ENCODE peak calls at places on chromosome 12, in ten cellular contexts. F is adrenal gland, K is GM12865, W is fibroblast of lung, A is choroid plexus epithelial cell, Y is fibroblast of mammary gland, H is fibroblast of pulmonary artery, S is lower lobe of right lung, O is ascending aorta, C is heart left ventricle. D is an unnamed sample.
A peak's percentile ranks its signal among the peaks of the same experiment; 100 is the strongest.

GRCh38 chr12:14537088-14537487 is 30.6 kb downstream of the PLBD1 start:
- DNase-seq in O (no peak), H (no peak), Y (no peak), K (no peak), C (no peak), F (no peak), S (no peak), W (no peak), A (no peak), D (no peak)

GRCh38 chr12:2559931-2560715 is 234.6 kb upstream of the FKBP4 start:
- DNase-seq in A (no peak), C (no peak), H (no peak), W (no peak), O (no peak), Y (peak; percentile 7), S (no peak), F (no peak), K (peak; percentile 10), D (no peak)

GRCh38 chr12:42213954-42214426 is 24.1 kb downstream of the YAF2 start:
- DNase-seq in O (peak; percentile 71), Y (peak; percentile 50), W (peak; percentile 48), C (peak; percentile 71), F (peak; percentile 90), S (peak; percentile 67), H (peak; percentile 93), A (peak; percentile 77), K (no peak), D (no peak)

GRCh38 chr12:49195734-49196133 is 6.9 kb upstream of the TUBA1A start:
- DNase-seq in C (no peak), O (no peak), A (no peak), W (no peak), H (no peak), S (no peak), K (no peak), Y (no peak), F (peak; percentile 9), D (no peak)

GRCh38 chr12:2355604-2356003 is 302.8 kb downstream of the CACNA1C start:
- DNase-seq in C (no peak), H (no peak), K (peak; percentile 47), S (no peak), W (no peak), O (no peak), A (no peak), F (no peak), Y (no peak), D (no peak)

GRCh38 chr12:53123578-53124351 is 20.5 kb downstream of the SOAT2 start:
- DNase-seq in F (no peak), S (no peak), Y (peak; percentile 63), A (peak; percentile 21), H (peak; percentile 14), W (no peak), K (no peak), C (no peak), O (no peak), D (peak; percentile 52)

GRCh38 chr12:104213952-104214351 is 1.6 kb upstream of the TXNRD1 start:
- DNase-seq in Y (peak; percentile 98), K (no peak), O (no peak), W (peak; percentile 91), A (peak; percentile 82), H (peak; percentile 77), F (no peak), S (no peak), C (no peak), D (no peak)

GRCh38 chr12:107386569-107386968 is 293.2 kb upstream of the CRY1 start:
- DNase-seq in K (no peak), A (no peak), W (no peak), O (no peak), F (no peak), Y (no peak), C (no peak), S (no peak), H (no peak), D (no peak)

GRCh38 chr12:6336859-6337744 is 4.8 kb downstream of the TNFRSF1A start:
- DNase-seq in K (peak; percentile 66), F (no peak), A (no peak), O (no peak), Y (no peak), S (no peak), C (peak; percentile 58), H (peak; percentile 49), W (no peak), D (no peak)

GRCh38 chr12:6336079-6336858 is 5.6 kb downstream of the TNFRSF1A start:
- DNase-seq in Y (peak; percentile 100), W (peak; percentile 100), S (peak; percentile 96), O (peak; percentile 97), A (peak; percentile 99), K (peak; percentile 52), F (peak; percentile 97), H (peak; percentile 100), C (peak; percentile 97), D (peak; percentile 99)

GRCh38 chr12:6334359-6334758 is 7.5 kb downstream of the TNFRSF1A start:
- DNase-seq in H (no peak), K (no peak), Y (no peak), S (no peak), O (no peak), C (no peak), A (no peak), W (no peak), F (no peak), D (no peak)

GRCh38 chr12:6334940-6335450 is 6.9 kb downstream of the TNFRSF1A start:
- DNase-seq in F (no peak), W (no peak), S (no peak), K (no peak), H (no peak), C (peak; percentile 56), Y (peak; percentile 43), O (no peak), A (peak; percentile 57), D (no peak)

DNA sequence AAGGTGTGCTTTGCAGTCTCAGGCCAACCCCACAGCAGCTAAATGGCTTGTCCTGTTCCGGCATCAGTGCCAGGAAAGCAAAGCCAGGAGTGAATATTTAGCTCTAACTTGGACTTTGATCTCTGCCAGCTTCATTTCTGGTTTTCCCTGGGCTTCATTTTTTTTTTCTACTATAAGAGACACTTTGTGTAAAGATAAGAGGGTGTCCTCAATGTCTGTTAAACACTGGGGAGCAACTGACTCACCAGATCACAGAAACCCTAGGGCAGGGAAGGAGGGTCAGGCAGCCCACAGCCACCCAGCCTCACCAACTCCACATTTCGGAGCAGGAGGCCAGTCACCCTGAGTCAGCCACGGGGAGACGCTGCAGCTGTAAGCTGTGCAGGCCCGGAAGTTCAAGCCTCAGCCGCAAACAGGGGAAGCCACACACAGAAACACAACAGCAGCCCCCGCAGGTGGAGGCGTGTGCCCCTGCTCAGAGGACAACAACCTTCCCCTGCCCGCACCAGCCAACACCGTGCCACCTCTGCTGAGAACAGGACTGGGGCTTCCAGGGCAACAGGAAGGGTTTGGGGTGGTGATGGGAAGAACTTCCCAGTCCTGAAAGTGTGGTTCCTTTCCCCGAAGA is 6.3 kb downstream of the TNFRSF1A start:
- DNase-seq in W (peak; percentile 86), S (peak; percentile 87), F (peak; percentile 91), Y (peak; percentile 90), C (peak; percentile 91), K (peak; percentile 89), A (peak; percentile 90), O (peak; percentile 94), H (peak; percentile 87), D (peak; percentile 88)
- TF ChIP-seq CTCF in W (peak; percentile 67), S (peak; percentile 55), F (peak; percentile 36), Y (peak; percentile 54), C (no peak), K (peak; percentile 78), A (peak; percentile 72), O (peak; percentile 43), H (peak; percentile 60), D (peak; percentile 58)

GRCh38 chr12:119397540-119397939 is 63.0 kb downstream of the CCDC60 start:
- DNase-seq in K (no peak), Y (no peak), H (no peak), W (no peak), F (no peak), A (no peak), C (no peak), O (no peak), S (no peak), D (no peak)

GRCh38 chr12:119398190-119398589 is 63.7 kb downstream of the CCDC60 start:
- DNase-seq in K (no peak), S (no peak), A (no peak), F (no peak), W (no peak), Y (no peak), H (no peak), O (no peak), C (no peak), D (no peak)

DNA sequence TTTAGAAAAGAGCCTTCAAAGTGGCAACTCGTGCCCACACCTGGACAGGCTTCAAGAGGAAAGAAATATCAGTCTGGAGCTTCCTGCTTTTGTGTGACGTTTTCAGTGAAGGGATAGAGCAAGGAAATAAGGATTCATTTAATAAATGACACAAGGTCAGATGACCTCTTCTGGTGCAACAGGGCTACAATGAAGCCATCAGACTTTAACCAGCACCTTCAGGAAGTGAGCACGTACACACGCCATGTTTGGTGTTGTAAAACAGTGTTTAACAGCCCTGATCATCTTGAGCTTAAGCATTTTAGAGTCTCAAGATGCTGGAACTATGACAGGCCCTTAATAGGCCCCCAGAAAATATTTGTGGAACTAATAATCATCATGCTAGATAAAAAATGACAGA is 59.2 kb downstream of the CCDC60 start:
- DNase-seq in O (no peak), Y (no peak), A (no peak), S (no peak), H (no peak), C (no peak), K (no peak), W (no peak), F (no peak), D (no peak)
- H3K4me3 ChIP-seq in O (no peak overlapping the region), Y (no peak overlapping the region), A (no peak overlapping the region), S (no peak overlapping the region), H (no peak overlapping the region), C (no peak overlapping the region), K (no peak overlapping the region), W (no peak overlapping the region), F (no peak overlapping the region), D (no peak overlapping the region)

DNA sequence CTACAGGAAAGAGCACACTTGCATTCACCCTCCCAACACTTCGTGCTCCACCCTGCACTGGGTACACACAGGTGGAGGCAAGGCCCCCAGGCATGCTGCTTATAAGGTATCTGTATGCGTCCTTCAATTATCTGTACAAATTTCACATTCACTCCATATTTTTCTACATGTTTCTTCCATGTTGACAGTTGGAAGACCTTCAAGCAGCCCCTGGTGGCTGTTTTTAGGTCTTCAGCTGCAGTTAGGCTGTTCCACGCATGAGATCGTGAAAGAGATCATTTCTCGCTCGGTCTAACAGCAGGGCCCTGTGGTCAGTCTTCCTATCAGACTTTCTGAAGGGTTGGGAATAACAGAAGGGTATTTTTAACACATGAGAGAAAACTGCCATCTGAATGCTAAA is 47.1 kb downstream of the PLXNC1 start:
- DNase-seq in H (no peak), C (no peak), O (no peak), K (no peak), Y (no peak), A (no peak), S (no peak), F (no peak), W (no peak), D (no peak)
- TF ChIP-seq CTCF in H (peak; percentile 5), C (no peak), O (no peak), K (peak; percentile 16), Y (peak; percentile 3), A (peak; percentile 39), S (no peak), F (no peak), W (peak; percentile 16), D (no peak)

DNA sequence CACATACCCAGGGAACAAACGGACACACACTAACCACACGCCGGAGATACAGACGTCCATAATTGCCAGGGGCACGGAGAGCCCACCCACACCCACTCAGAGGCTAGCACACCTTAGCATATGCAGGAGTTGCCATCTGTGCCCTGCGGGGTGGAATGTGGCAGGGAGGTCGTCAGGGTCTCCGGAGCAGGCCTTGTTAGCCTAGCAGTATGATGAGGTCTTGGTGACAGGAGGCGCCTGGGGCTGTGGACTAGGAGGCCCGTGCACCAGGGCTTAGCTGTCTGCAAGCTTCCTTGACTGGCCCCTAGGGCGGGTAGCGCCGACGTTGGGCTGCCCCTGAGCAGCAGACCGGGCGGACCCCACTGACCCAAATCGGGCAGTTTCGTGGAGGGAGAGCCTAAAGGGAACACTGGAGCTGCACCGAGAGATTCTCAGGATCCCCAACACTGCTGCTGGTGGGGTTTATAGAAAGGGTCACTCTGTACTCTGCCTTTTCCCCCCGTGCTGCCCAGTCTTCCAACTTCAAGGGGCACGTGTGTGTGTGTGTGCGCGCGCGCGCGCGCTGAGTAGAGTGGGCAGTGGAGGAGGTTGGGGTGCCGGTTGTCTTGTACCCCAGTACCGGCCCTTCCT is 9.9 kb downstream of the STAC3 start:
- DNase-seq in F (no peak), Y (no peak), K (no peak), A (no peak), S (no peak), O (no peak), W (peak; percentile 33), H (no peak), C (no peak), D (peak; percentile 45)
- H3K4me3 ChIP-seq in F (no peak overlapping the region), Y (peak overlapping the region; percentile 56), K (no peak overlapping the region), A (peak overlapping the region; percentile 62), S (peak overlapping the region; percentile 57), O (peak overlapping the region; percentile 62), W (peak overlapping the region; percentile 77), H (peak overlapping the region; percentile 61), C (peak overlapping the region; percentile 57), D (peak overlapping the region; percentile 48)